ENCODE peak calls at places on chromosomes 5 and 9, in nine cellular contexts. One of them, this sample, is unnamed.

GRCh38 chr5:16456103-16456832 is 9.3 kb downstream of the ZNF622 start:
- DNase-seq in C1 segment of cervical spinal cord: no peak
- DNase-seq in GM23338: peak
- DNase-seq in occipital lobe: no peak
- DNase-seq in activated CD8-positive, alpha-beta T cell treated with anti-CD3 and anti-CD28 coated beads for 36 hours: peak
- DNase-seq in NCI-H1417: peak
- DNase-seq in heart left ventricle: peak
- DNase-seq in WTC11: no peak
- DNase-seq in cardiac muscle cell: peak
- DNase-seq in this sample: no peak

GRCh38 chr9:13805566-13805965 is 508.4 kb downstream of the NFIB start:
- DNase-seq in WTC11: no peak
- DNase-seq in activated CD8-positive, alpha-beta T cell treated with anti-CD3 and anti-CD28 coated beads for 36 hours: no peak
- DNase-seq in NCI-H1417: no peak
- DNase-seq in occipital lobe: no peak
- DNase-seq in heart left ventricle: no peak
- DNase-seq in cardiac muscle cell: peak
- DNase-seq in GM23338: no peak
- DNase-seq in C1 segment of cervical spinal cord: no peak
- DNase-seq in this sample: no peak

GRCh38 chr5:172007795-172008465 is 1.5 kb upstream of the FBXW11 start:
- DNase-seq in NCI-H1417: no peak
- DNase-seq in activated CD8-positive, alpha-beta T cell treated with anti-CD3 and anti-CD28 coated beads for 36 hours: peak
- DNase-seq in occipital lobe: no peak
- DNase-seq in WTC11: no peak
- DNase-seq in heart left ventricle: no peak
- DNase-seq in C1 segment of cervical spinal cord: no peak
- DNase-seq in GM23338: no peak
- DNase-seq in cardiac muscle cell: peak
- DNase-seq in this sample: peak

GRCh38 chr5:6704361-6704851 is 8.8 kb upstream of the TENT4A start:
- DNase-seq in cardiac muscle cell: peak
- DNase-seq in activated CD8-positive, alpha-beta T cell treated with anti-CD3 and anti-CD28 coated beads for 36 hours: no peak
- DNase-seq in NCI-H1417: no peak
- DNase-seq in occipital lobe: no peak
- DNase-seq in WTC11: no peak
- DNase-seq in GM23338: no peak
- DNase-seq in heart left ventricle: peak
- DNase-seq in C1 segment of cervical spinal cord: no peak
- DNase-seq in this sample: no peak

GRCh38 chr9:4192450-4192849 is 107.4 kb downstream of the GLIS3 start:
- DNase-seq in occipital lobe: no peak
- DNase-seq in NCI-H1417: no peak
- DNase-seq in C1 segment of cervical spinal cord: no peak
- DNase-seq in GM23338: no peak
- DNase-seq in activated CD8-positive, alpha-beta T cell treated with anti-CD3 and anti-CD28 coated beads for 36 hours: no peak
- DNase-seq in WTC11: no peak
- DNase-seq in heart left ventricle: no peak
- DNase-seq in cardiac muscle cell: no peak
- DNase-seq in this sample: no peak

GRCh38 chr5:177427211-177427822 is 841 bp downstream of the GRK6 start:
- DNase-seq in heart left ventricle: no peak
- DNase-seq in occipital lobe: no peak
- DNase-seq in activated CD8-positive, alpha-beta T cell treated with anti-CD3 and anti-CD28 coated beads for 36 hours: no peak
- DNase-seq in WTC11: no peak
- DNase-seq in cardiac muscle cell: peak
- DNase-seq in NCI-H1417: no peak
- DNase-seq in C1 segment of cervical spinal cord: no peak
- DNase-seq in GM23338: no peak
- DNase-seq in this sample: no peak

GRCh38 chr5:90529939-90530677 is 724 bp upstream of the LYSMD3 start:
- DNase-seq in NCI-H1417: peak
- DNase-seq in cardiac muscle cell: peak
- DNase-seq in activated CD8-positive, alpha-beta T cell treated with anti-CD3 and anti-CD28 coated beads for 36 hours: peak
- DNase-seq in occipital lobe: peak
- DNase-seq in heart left ventricle: peak
- DNase-seq in GM23338: peak
- DNase-seq in C1 segment of cervical spinal cord: peak
- DNase-seq in WTC11: peak
- DNase-seq in this sample: peak

GRCh38 chr5:115209279-115209678 is 39.6 kb upstream of the TRIM36 start:
- DNase-seq in occipital lobe: no peak
- DNase-seq in C1 segment of cervical spinal cord: no peak
- DNase-seq in activated CD8-positive, alpha-beta T cell treated with anti-CD3 and anti-CD28 coated beads for 36 hours: peak
- DNase-seq in WTC11: no peak
- DNase-seq in GM23338: no peak
- DNase-seq in cardiac muscle cell: peak
- DNase-seq in heart left ventricle: no peak
- DNase-seq in NCI-H1417: no peak
- DNase-seq in this sample: no peak

GRCh38 chr9:134211811-134212460 is 47.6 kb upstream of the RNU6ATAC start:
- DNase-seq in GM23338: no peak
- DNase-seq in C1 segment of cervical spinal cord: no peak
- DNase-seq in heart left ventricle: peak
- DNase-seq in activated CD8-positive, alpha-beta T cell treated with anti-CD3 and anti-CD28 coated beads for 36 hours: no peak
- DNase-seq in NCI-H1417: no peak
- DNase-seq in WTC11: no peak
- DNase-seq in cardiac muscle cell: no peak
- DNase-seq in occipital lobe: no peak
- DNase-seq in this sample: no peak

GRCh38 chr5:119275146-119275872 is 80.5 kb upstream of the TNFAIP8 start:
- DNase-seq in NCI-H1417: no peak
- DNase-seq in activated CD8-positive, alpha-beta T cell treated with anti-CD3 and anti-CD28 coated beads for 36 hours: no peak
- DNase-seq in C1 segment of cervical spinal cord: no peak
- DNase-seq in cardiac muscle cell: no peak
- DNase-seq in occipital lobe: no peak
- DNase-seq in WTC11: no peak
- DNase-seq in heart left ventricle: no peak
- DNase-seq in GM23338: no peak
- DNase-seq in this sample: no peak

GRCh38 chr5:175821790-175822211 is 49.6 kb upstream of the CPLX2 start:
- DNase-seq in occipital lobe: no peak
- DNase-seq in GM23338: no peak
- DNase-seq in NCI-H1417: no peak
- DNase-seq in cardiac muscle cell: no peak
- DNase-seq in C1 segment of cervical spinal cord: no peak
- DNase-seq in activated CD8-positive, alpha-beta T cell treated with anti-CD3 and anti-CD28 coated beads for 36 hours: peak
- DNase-seq in WTC11: no peak
- DNase-seq in heart left ventricle: no peak
- DNase-seq in this sample: no peak

GRCh38 chr5:169695919-169696490 is 58.9 kb downstream of the DOCK2 start:
- DNase-seq in heart left ventricle: no peak
- DNase-seq in C1 segment of cervical spinal cord: no peak
- DNase-seq in cardiac muscle cell: peak
- DNase-seq in WTC11: no peak
- DNase-seq in GM23338: no peak
- DNase-seq in NCI-H1417: no peak
- DNase-seq in activated CD8-positive, alpha-beta T cell treated with anti-CD3 and anti-CD28 coated beads for 36 hours: no peak
- DNase-seq in occipital lobe: no peak
- DNase-seq in this sample: no peak

GRCh38 chr5:83470920-83471404 is 582 bp upstream of the VCAN start:
- DNase-seq in NCI-H1417: no peak
- DNase-seq in occipital lobe: peak
- DNase-seq in cardiac muscle cell: no peak
- DNase-seq in C1 segment of cervical spinal cord: no peak
- DNase-seq in GM23338: peak
- DNase-seq in heart left ventricle: no peak
- DNase-seq in WTC11: no peak
- DNase-seq in activated CD8-positive, alpha-beta T cell treated with anti-CD3 and anti-CD28 coated beads for 36 hours: no peak
- DNase-seq in this sample: no peak

GRCh38 chr9:130199605-130200004 is 27.4 kb downstream of the NCS1 start:
- DNase-seq in NCI-H1417: peak
- DNase-seq in activated CD8-positive, alpha-beta T cell treated with anti-CD3 and anti-CD28 coated beads for 36 hours: no peak
- DNase-seq in heart left ventricle: no peak
- DNase-seq in cardiac muscle cell: no peak
- DNase-seq in occipital lobe: no peak
- DNase-seq in C1 segment of cervical spinal cord: no peak
- DNase-seq in WTC11: no peak
- DNase-seq in GM23338: no peak
- DNase-seq in this sample: no peak

GRCh38 chr9:6889868-6890267 is 132.1 kb downstream of the KDM4C start:
- DNase-seq in occipital lobe: no peak
- DNase-seq in WTC11: no peak
- DNase-seq in heart left ventricle: no peak
- DNase-seq in GM23338: no peak
- DNase-seq in NCI-H1417: no peak
- DNase-seq in cardiac muscle cell: no peak
- DNase-seq in C1 segment of cervical spinal cord: no peak
- DNase-seq in activated CD8-positive, alpha-beta T cell treated with anti-CD3 and anti-CD28 coated beads for 36 hours: no peak
- DNase-seq in this sample: no peak

GRCh38 chr5:76332102-76332501 is 71.0 kb upstream of the IQGAP2 start:
- DNase-seq in NCI-H1417: no peak
- DNase-seq in heart left ventricle: no peak
- DNase-seq in WTC11: no peak
- DNase-seq in C1 segment of cervical spinal cord: no peak
- DNase-seq in occipital lobe: no peak
- DNase-seq in GM23338: no peak
- DNase-seq in cardiac muscle cell: no peak
- DNase-seq in activated CD8-positive, alpha-beta T cell treated with anti-CD3 and anti-CD28 coated beads for 36 hours: no peak
- DNase-seq in this sample: no peak

GRCh38 chr5:89120719-89121118 is 237.7 kb upstream of the MEF2C start:
- DNase-seq in heart left ventricle: peak
- DNase-seq in NCI-H1417: no peak
- DNase-seq in occipital lobe: no peak
- DNase-seq in cardiac muscle cell: peak
- DNase-seq in GM23338: no peak
- DNase-seq in WTC11: no peak
- DNase-seq in C1 segment of cervical spinal cord: peak
- DNase-seq in activated CD8-positive, alpha-beta T cell treated with anti-CD3 and anti-CD28 coated beads for 36 hours: no peak
- DNase-seq in this sample: no peak

GRCh38 chr9:95082401-95083084 is 235.0 kb downstream of the FANCC start:
- DNase-seq in NCI-H1417: no peak
- DNase-seq in occipital lobe: no peak
- DNase-seq in heart left ventricle: peak
- DNase-seq in activated CD8-positive, alpha-beta T cell treated with anti-CD3 and anti-CD28 coated beads for 36 hours: no peak
- DNase-seq in C1 segment of cervical spinal cord: no peak
- DNase-seq in WTC11: no peak
- DNase-seq in cardiac muscle cell: no peak
- DNase-seq in GM23338: no peak
- DNase-seq in this sample: no peak

This sample was measured in H9.